ENCODE peak calls at places on chromosome 21, in six cellular contexts. V is thoracic aorta, K is kidney epithelial cell, Q is HFF-Myc, H is IMR-90, J is astrocyte of the cerebellum. S is an unnamed sample.

GRCh38 chr21:37367758-37368535 is 1.4 kb downstream of the DYRK1A start:
- DNase-seq in V (no peak), Q (no peak), H (peak), J (no peak), K (no peak), S (peak)

GRCh38 chr21:40011371-40011770 is 144.1 kb downstream of the PCP4 start:
- DNase-seq in J (no peak), H (no peak), Q (no peak), K (no peak), V (no peak), S (no peak)

GRCh38 chr21:25396135-25396711 is 211.1 kb downstream of the MRPL39 start:
- DNase-seq in K (no peak), H (no peak), J (no peak), V (no peak), Q (no peak), S (no peak)

GRCh38 chr21:15853126-15853525 is 123.3 kb downstream of the USP25 start:
- DNase-seq in H (no peak), K (no peak), V (no peak), Q (no peak), J (no peak), S (no peak)

GRCh38 chr21:46431884-46432488 is 26.7 kb upstream of the DIP2A start:
- DNase-seq in V (no peak), H (no peak), J (no peak), Q (no peak), K (no peak), S (no peak)

GRCh38 chr21:21788591-21788990 is 790.4 kb downstream of the NCAM2 start:
- DNase-seq in K (no peak), J (no peak), H (no peak), V (no peak), Q (no peak), S (peak)

GRCh38 chr21:33998402-33998801 is 75.0 kb upstream of the MRPS6 start:
- DNase-seq in V (no peak), J (no peak), K (no peak), Q (no peak), H (no peak), S (no peak)

GRCh38 chr21:36926989-36927695 is 39.3 kb downstream of the HLCS start:
- DNase-seq in K (no peak), Q (no peak), V (no peak), H (peak), J (no peak), S (no peak)

GRCh38 chr21:32520885-32521735 is 64.2 kb downstream of the TCP10L start:
- DNase-seq in V (peak), H (peak), J (peak), Q (peak), K (no peak), S (peak)

GRCh38 chr21:43188181-43188580 is 19.4 kb downstream of the CRYAA start:
- DNase-seq in V (no peak), H (no peak), Q (no peak), K (no peak), J (no peak), S (no peak)

GRCh38 chr21:41506526-41507520 is 1.1 kb downstream of the TMPRSS2 start:
- DNase-seq in H (no peak), K (no peak), Q (no peak), V (no peak), J (no peak), S (no peak)

GRCh38 chr21:41509733-41510132 is 1.8 kb upstream of the TMPRSS2 start:
- DNase-seq in V (no peak), K (no peak), Q (no peak), H (no peak), J (no peak), S (no peak)

GRCh38 chr21:41507521-41508414 is at the start of gene TMPRSS2:
- DNase-seq in Q (no peak), K (no peak), V (no peak), H (no peak), J (no peak), S (no peak)

GRCh38 chr21:41509206-41509496 is 1.2 kb upstream of the TMPRSS2 start:
- DNase-seq in Q (no peak), J (no peak), V (no peak), K (no peak), H (no peak), S (no peak)

DNA sequence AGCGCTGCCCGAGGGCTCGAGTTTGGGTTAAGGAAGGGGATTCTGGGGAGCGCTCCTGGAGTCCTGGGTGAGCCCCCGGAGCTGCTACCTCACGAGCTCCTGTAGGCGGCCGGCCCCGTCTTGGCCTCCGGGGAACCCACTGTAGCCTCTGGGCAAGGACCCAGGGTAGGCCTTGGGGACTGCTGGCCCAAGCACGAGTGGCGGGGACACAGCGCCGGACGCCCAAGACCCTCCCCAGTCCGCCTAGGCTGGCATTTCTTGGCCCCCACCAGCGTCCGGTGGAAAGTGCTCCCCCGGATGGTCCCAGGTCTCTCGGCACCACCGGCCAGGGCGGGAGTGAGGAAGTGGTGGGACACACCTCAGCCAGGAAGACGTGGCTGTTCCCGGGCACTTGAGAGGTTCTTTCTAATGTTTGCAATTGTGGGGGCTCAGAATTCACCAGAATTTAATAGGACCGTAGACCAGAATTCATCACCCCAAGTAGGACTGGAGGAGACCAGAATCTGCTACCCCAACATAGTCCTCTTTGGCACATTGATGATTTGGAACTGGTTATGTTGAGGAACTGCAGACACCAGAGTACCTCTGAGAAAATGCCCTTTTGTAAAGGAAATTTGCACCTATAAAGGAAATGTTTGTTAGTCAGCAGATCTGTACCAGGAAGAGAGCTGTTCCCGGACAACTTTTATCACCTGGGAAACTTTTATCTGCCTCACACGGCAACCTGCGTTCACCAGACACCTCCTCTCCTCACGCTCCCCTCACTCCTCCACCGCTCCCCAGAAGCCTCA is 652 bp upstream of the TMPRSS2 start:
- DNase-seq in Q (no peak), K (no peak), J (no peak), V (no peak), H (no peak), S (no peak)
- H3K4me3 ChIP-seq in Q (no peak), K (no peak), J (no peak), V (no peak), H (no peak), S (no peak)

GRCh38 chr21:44377201-44377921 is 23.9 kb downstream of the TRPM2 start:
- DNase-seq in K (no peak), J (no peak), V (no peak), H (no peak), Q (no peak), S (no peak)
- TF ChIP-seq CTCF in K (no peak), J (no peak), V (no peak), H (no peak), Q (no peak), S (no peak)

GRCh38 chr21:35528109-35529042 is 479.3 kb upstream of the RUNX1 start:
- DNase-seq in Q (no peak), J (no peak), V (no peak), K (no peak), H (peak), S (peak)
- H3K4me3 ChIP-seq in Q (no peak), J (no peak), V (peak), K (peak), H (peak), S (no peak)

DNA sequence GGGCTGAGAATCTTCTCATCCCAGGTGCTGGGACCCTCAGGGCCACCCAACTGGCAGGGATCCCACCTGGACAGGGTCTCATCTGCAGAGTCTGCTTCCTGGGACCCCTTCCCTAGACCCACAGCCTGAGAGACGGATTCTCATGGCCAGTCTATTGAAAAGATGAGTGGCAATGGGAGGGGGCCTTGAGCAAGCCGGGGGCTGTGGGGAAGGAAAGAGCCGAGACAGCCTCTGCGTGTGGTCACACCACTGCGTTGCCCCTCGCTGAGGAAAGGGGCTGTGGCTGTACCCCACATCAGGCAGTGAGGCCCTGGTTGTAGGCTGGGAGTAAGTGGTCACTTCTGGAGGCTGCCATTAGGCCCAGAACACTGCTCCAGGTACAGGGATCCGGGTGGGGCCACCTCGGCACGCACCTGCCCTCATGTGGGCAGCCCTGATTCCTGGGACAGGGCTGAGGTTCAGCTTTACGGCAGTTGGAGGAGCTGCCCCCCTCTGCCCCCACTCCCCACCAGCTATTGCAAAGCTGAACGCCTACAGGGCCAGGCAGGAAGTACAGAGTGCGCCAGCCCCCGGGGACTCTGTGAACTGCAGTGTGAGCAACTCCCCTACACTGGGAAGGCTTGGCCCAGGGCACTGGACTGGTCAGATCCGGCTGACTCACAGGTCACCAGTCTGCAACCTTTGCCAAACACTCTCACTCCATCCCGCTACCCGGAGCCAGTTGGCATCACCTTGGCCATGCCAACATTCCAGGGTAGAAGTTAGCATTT is 106.9 kb downstream of the RIPK4 start:
- DNase-seq in Q (no peak), K (no peak), J (no peak), H (peak), V (peak), S (peak)
- TF ChIP-seq CTCF in Q (no peak), K (no peak), J (no peak), H (no peak), V (peak), S (peak)